ENCODE peak calls at places on chromosome 20, in seven cellular contexts. W, T, N, H, U, E and S are unnamed samples.

GRCh38 chr20:59145926-59146800 is 17.5 kb upstream of the ZNF831 start:
- DNase-seq in W (no peak), T (no peak), N (no peak), H (no peak), U (no peak), E (no peak), S (peak; percentile 73)

GRCh38 chr20:14688045-14688444 is 350.6 kb upstream of the FLRT3 start:
- DNase-seq in W (no peak), T (no peak), N (no peak), H (no peak), U (no peak), E (no peak), S (no peak)

GRCh38 chr20:52131048-52131643 is 60.4 kb downstream of the ZFP64 start:
- DNase-seq in W (no peak), T (no peak), N (no peak), H (no peak), U (no peak), E (no peak), S (no peak)

GRCh38 chr20:46415773-46416172 is 9.4 kb upstream of the ELMO2 start:
- DNase-seq in W (no peak), T (no peak), N (no peak), H (no peak), U (no peak), E (no peak), S (no peak)

GRCh38 chr20:33840759-33841438 is 29.8 kb downstream of the CHMP4B start:
- DNase-seq in W (no peak), T (no peak), N (peak; percentile 38), H (no peak), U (no peak), E (no peak), S (no peak)

GRCh38 chr20:36666181-36666740 is 20.3 kb upstream of the SLA2 start:
- DNase-seq in W (no peak), T (no peak), N (no peak), H (no peak), U (no peak), E (peak; percentile 35), S (no peak)

GRCh38 chr20:63402178-63402859 is 41.2 kb upstream of the CHRNA4 start:
- DNase-seq in W (no peak), T (no peak), N (no peak), H (no peak), U (no peak), E (no peak), S (no peak)

GRCh38 chr20:19275038-19275629 is 62.7 kb downstream of the SLC24A3 start:
- DNase-seq in W (no peak), T (no peak), N (no peak), H (no peak), U (no peak), E (no peak), S (no peak)

GRCh38 chr20:43409041-43409913 is 48.4 kb upstream of the SRSF6 start:
- DNase-seq in W (peak; percentile 50), T (no peak), N (peak; percentile 15), H (no peak), U (no peak), E (peak; percentile 40), S (no peak)

GRCh38 chr20:52103911-52104545 is 87.6 kb downstream of the ZFP64 start:
- DNase-seq in W (peak; percentile 30), T (no peak), N (no peak), H (peak; percentile 62), U (no peak), E (no peak), S (no peak)

GRCh38 chr20:3805594-3806264 is 9.6 kb downstream of the CDC25B start:
- DNase-seq in W (no peak), T (no peak), N (no peak), H (no peak), U (no peak), E (no peak), S (no peak)

GRCh38 chr20:48064929-48065328 is 279.6 kb upstream of the SULF2 start:
- DNase-seq in W (no peak), T (no peak), N (no peak), H (no peak), U (no peak), E (no peak), S (no peak)

GRCh38 chr20:38116409-38117165 is 48.5 kb downstream of the TGM2 start:
- DNase-seq in W (no peak), T (no peak), N (no peak), H (no peak), U (no peak), E (no peak), S (no peak)

GRCh38 chr20:63326314-63327228 is 33.6 kb downstream of the COL20A1 start:
- DNase-seq in W (no peak), T (no peak), N (no peak), H (no peak), U (no peak), E (peak; percentile 48), S (no peak)

GRCh38 chr20:38840053-38840893 is 34.8 kb downstream of the PPP1R16B start:
- DNase-seq in W (no peak), T (peak; percentile 57), N (no peak), H (no peak), U (no peak), E (no peak), S (peak; percentile 80)

GRCh38 chr20:56608376-56608775 is 20.7 kb upstream of the TFAP2C start:
- DNase-seq in W (no peak), T (no peak), N (no peak), H (no peak), U (no peak), E (no peak), S (no peak)

GRCh38 chr20:38840894-38841470 is 35.5 kb downstream of the PPP1R16B start:
- DNase-seq in W (no peak), T (no peak), N (no peak), H (no peak), U (no peak), E (no peak), S (no peak)

GRCh38 chr20:1637226-1637625 is 17.4 kb upstream of the SIRPB1 start:
- DNase-seq in W (no peak), T (no peak), N (no peak), H (no peak), U (no peak), E (no peak), S (no peak)